ENCODE peak calls at places on chromosomes 11 and 22, in four cellular contexts. Y is left lung, T is H9, S is psoas muscle. R is an unnamed sample.
A peak's percentile ranks its signal among the peaks of the same experiment; 100 is the strongest.

GRCh38 chr22:46969961-46970360 is 207.5 kb downstream of the TBC1D22A start:
- DNase-seq in S (no peak), Y (no peak), T (no peak), R (no peak)

GRCh38 chr11:110173775-110174644 is 80.8 kb downstream of the ZC3H12C start:
- DNase-seq in Y (peak; percentile 72), S (peak; percentile 76), T (peak; percentile 83), R (peak; percentile 82)

GRCh38 chr11:43943357-43943930 is 1.0 kb downstream of the C11orf96 start:
- DNase-seq in Y (no peak), T (no peak), S (no peak), R (no peak)

GRCh38 chr11:77762426-77762825 is 58.1 kb downstream of the RSF1 start:
- DNase-seq in S (no peak), T (no peak), Y (no peak), R (no peak)

GRCh38 chr22:28027453-28028448 is 108.7 kb upstream of the PITPNB start:
- DNase-seq in S (peak; percentile 77), T (no peak), Y (peak; percentile 11), R (peak; percentile 43)

GRCh38 chr11:78790784-78791183 is 216.1 kb upstream of the NARS2 start:
- DNase-seq in Y (peak; percentile 63), T (no peak), S (no peak), R (no peak)

GRCh38 chr11:113587318-113587739 is 112.1 kb upstream of the DRD2 start:
- DNase-seq in Y (no peak), T (no peak), S (no peak), R (no peak)

GRCh38 chr11:11010624-11011127 is 152.8 kb upstream of the ZBED5 start:
- DNase-seq in S (peak; percentile 54), T (peak; percentile 66), Y (peak; percentile 44), R (peak; percentile 33)

GRCh38 chr22:24592144-24592845 is 578 bp downstream of the LRRC75B start:
- DNase-seq in T (peak; percentile 55), S (no peak), Y (no peak), R (no peak)

GRCh38 chr22:34877506-34877905 is 188.5 kb upstream of the ISX start:
- DNase-seq in Y (no peak), T (no peak), S (no peak), R (no peak)

GRCh38 chr22:32803020-32803758 is 1.7 kb downstream of the TIMP3 start:
- DNase-seq in Y (no peak), T (no peak), S (peak; percentile 55), R (peak; percentile 47)

GRCh38 chr11:85307381-85307780 is 319.8 kb downstream of the DLG2 start:
- DNase-seq in S (no peak), T (no peak), Y (no peak), R (no peak)

GRCh38 chr11:75492181-75492820 is 33.4 kb downstream of the GDPD5 start:
- DNase-seq in S (no peak), T (peak; percentile 75), Y (no peak), R (no peak)

GRCh38 chr22:21651521-21652009 is 9.5 kb downstream of the SDF2L1 start:
- DNase-seq in T (peak; percentile 51), S (no peak), Y (no peak), R (no peak)

GRCh38 chr11:40271361-40271760 is 1188.1 kb downstream of the LRRC4C start:
- DNase-seq in Y (no peak), S (no peak), T (no peak), R (no peak)

GRCh38 chr22:42889290-42889689 is 32.2 kb upstream of the ARFGAP3 start:
- DNase-seq in Y (no peak), T (no peak), S (no peak), R (no peak)

GRCh38 chr11:131099013-131099412 is 182.7 kb upstream of the SNX19 start:
- DNase-seq in Y (no peak), S (no peak), T (no peak), R (no peak)

GRCh38 chr11:96169250-96169649 is 173.7 kb downstream of the MAML2 start:
- DNase-seq in S (no peak), Y (no peak), T (no peak), R (no peak)

GRCh38 chr11:94020777-94021615 is at the start of gene HEPHL1:
- DNase-seq in Y (no peak), T (peak; percentile 67), S (no peak), R (no peak)

GRCh38 chr22:23237201-23237798 is 57.0 kb downstream of the BCR start:
- DNase-seq in T (peak; percentile 61), Y (no peak), S (peak; percentile 90), R (peak; percentile 48)

GRCh38 chr11:61892085-61892370 is 683 bp upstream of the FADS3 start:
- DNase-seq in Y (no peak), T (no peak), S (no peak), R (no peak)

GRCh38 chr11:83784419-83784818 is 498.3 kb upstream of the CCDC90B start:
- DNase-seq in T (no peak), Y (no peak), S (no peak), R (no peak)

GRCh38 chr11:70502677-70503076 is 104.3 kb downstream of the CTTN start:
- DNase-seq in Y (no peak), S (peak; percentile 11), T (no peak), R (no peak)

GRCh38 chr11:78414321-78415051 is 3.1 kb downstream of the GAB2 start:
- DNase-seq in S (no peak), T (no peak), Y (no peak), R (no peak)

GRCh38 chr11:32658639-32659406 is 75.2 kb downstream of the EIF3M start:
- DNase-seq in T (no peak), Y (no peak), S (no peak), R (no peak)

GRCh38 chr11:8709002-8709672 is 26.5 kb downstream of the RPL27A start:
- DNase-seq in T (peak; percentile 50), S (peak; percentile 95), Y (peak; percentile 62), R (no peak)

GRCh38 chr11:47342036-47342803 is 10.3 kb downstream of the MYBPC3 start:
- DNase-seq in S (no peak), T (no peak), Y (no peak), R (no peak)

GRCh38 chr11:47338396-47339241 is 13.9 kb downstream of the MYBPC3 start:
- DNase-seq in Y (no peak), S (no peak), T (no peak), R (no peak)

GRCh38 chr11:47340010-47340409 is 12.5 kb downstream of the MYBPC3 start:
- DNase-seq in S (no peak), T (no peak), Y (no peak), R (no peak)

GRCh38 chr11:47342854-47343253 is 9.6 kb downstream of the MYBPC3 start:
- DNase-seq in T (no peak), Y (no peak), S (no peak), R (no peak)

GRCh38 chr11:47340980-47341775 is 11.3 kb downstream of the MYBPC3 start:
- DNase-seq in S (no peak), Y (no peak), T (no peak), R (no peak)
- TF ChIP-seq CTCF in S (no peak), Y (no peak), T (no peak), R (no peak)

GRCh38 chr11:45889555-45889954 is 4.1 kb downstream of the MAPK8IP1 start:
- DNase-seq in T (no peak), S (peak; percentile 26), Y (no peak), R (no peak)

GRCh38 chr11:45887587-45887986 is 2.1 kb downstream of the MAPK8IP1 start:
- DNase-seq in S (no peak), T (no peak), Y (no peak), R (no peak)

GRCh38 chr11:45892856-45893255 is 7.4 kb downstream of the MAPK8IP1 start:
- DNase-seq in Y (no peak), T (no peak), S (no peak), R (no peak)

GRCh38 chr11:45889966-45890365 is 4.5 kb downstream of the MAPK8IP1 start:
- DNase-seq in S (peak; percentile 28), Y (no peak), T (no peak), R (no peak)

DNA sequence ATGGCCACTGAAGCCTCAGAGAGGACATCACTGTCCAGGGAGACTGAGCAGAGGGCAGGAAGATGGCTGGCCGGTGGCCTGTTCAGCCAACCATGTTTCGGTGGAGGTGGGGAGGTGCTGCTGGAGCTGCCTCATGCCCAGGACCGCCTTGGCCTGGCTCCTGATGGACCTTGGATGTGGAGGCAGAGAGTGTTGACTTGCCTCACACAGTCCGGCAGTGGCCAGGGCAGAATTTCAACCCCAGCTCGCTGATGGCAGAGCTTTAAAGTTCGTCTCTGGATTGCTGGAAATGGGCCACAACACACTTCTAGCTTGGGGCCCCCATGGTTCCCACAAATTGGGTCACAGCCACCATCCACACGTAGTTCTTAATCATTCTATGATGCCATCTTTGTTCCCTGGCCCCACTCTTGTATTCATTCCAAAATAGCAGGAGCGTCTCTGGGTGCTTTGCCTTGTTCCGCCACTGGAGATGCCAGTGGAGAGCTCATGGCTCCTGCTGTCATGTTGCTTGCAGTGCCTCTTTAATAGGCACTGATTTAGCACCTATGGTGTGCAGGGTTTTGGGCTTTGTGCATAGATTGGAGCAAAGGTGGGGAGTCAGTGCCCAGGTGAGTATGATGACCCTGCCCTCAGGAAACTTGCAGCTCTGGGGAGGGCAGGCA is 5.6 kb downstream of the MAPK8IP1 start:
- DNase-seq in S (peak; percentile 21), T (no peak), Y (no peak), R (no peak)
- TF ChIP-seq CTCF in S (no peak), T (peak; percentile 20), Y (no peak), R (no peak)

GRCh38 chr22:37749831-37750595 is 53.2 kb downstream of the TRIOBP start:
- DNase-seq in T (no peak), S (no peak), Y (no peak), R (no peak)

GRCh38 chr22:37753746-37754145 is 54.0 kb upstream of the GCAT start:
- DNase-seq in T (no peak), Y (no peak), S (no peak), R (no peak)

GRCh38 chr22:37750596-37751162 is 53.8 kb downstream of the TRIOBP start:
- DNase-seq in Y (no peak), T (no peak), S (no peak), R (no peak)

GRCh38 chr22:37751449-37752188 is 54.8 kb downstream of the TRIOBP start:
- DNase-seq in Y (no peak), T (no peak), S (no peak), R (no peak)

GRCh38 chr22:37752189-37753061 is 55.3 kb upstream of the GCAT start:
- DNase-seq in S (peak; percentile 97), T (no peak), Y (peak; percentile 88), R (no peak)
- TF ChIP-seq CTCF in S (peak; percentile 9), T (no peak), Y (no peak), R (no peak)

GRCh38 chr11:117126223-117126965 is 17.7 kb upstream of the PAFAH1B2 start:
- DNase-seq in T (no peak), Y (no peak), S (no peak), R (no peak)

GRCh38 chr11:117122546-117122945 is 21.5 kb upstream of the PAFAH1B2 start:
- DNase-seq in Y (no peak), S (no peak), T (no peak), R (no peak)

GRCh38 chr11:117117681-117118080 is 19.5 kb upstream of the SIK3 start:
- DNase-seq in Y (no peak), T (no peak), S (no peak), R (no peak)

GRCh38 chr11:117127164-117127563 is 16.9 kb upstream of the PAFAH1B2 start:
- DNase-seq in Y (no peak), T (no peak), S (no peak), R (no peak)

DNA sequence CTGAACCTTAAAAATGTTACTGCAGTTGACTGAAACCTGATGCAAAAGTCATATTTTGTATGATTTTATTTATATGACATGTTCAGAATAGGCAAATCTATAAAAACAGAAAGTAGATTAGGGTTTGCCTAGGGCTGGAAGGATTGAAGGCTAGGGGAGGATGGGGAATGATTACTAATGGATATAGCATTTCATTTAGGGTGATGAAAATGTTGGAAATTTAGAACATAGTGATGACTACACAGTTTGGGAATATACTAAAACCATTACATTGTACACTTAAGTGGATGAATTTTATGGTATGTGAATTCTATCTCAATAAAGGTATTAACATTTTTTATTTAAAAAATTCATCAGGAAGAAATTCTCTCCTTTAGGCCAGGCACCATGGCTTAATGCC is 22.9 kb upstream of the PAFAH1B2 start:
- DNase-seq in S (no peak), Y (no peak), T (no peak), R (no peak)
- TF ChIP-seq CTCF in S (no peak), Y (no peak), T (no peak), R (no peak)

R was measured in nephron progenitor cell.